ENCODE peak calls at places on chromosomes 7 and 10, in six cellular contexts. One of them, this sample, is unnamed.

GRCh38 chr7:36154255-36155212 is 1.5 kb downstream of the EEPD1 start:
- DNase-seq in body of pancreas: no peak
- DNase-seq in ovary: peak
- DNase-seq in suprapubic skin: no peak
- DNase-seq in lower lobe of right lung: peak
- DNase-seq in heart right ventricle: no peak
- DNase-seq in this sample: no peak

GRCh38 chr7:29987821-29988317 is 1.7 kb downstream of the SCRN1 start:
- DNase-seq in body of pancreas: peak
- DNase-seq in heart right ventricle: no peak
- DNase-seq in ovary: peak
- DNase-seq in lower lobe of right lung: no peak
- DNase-seq in suprapubic skin: no peak
- DNase-seq in this sample: no peak

GRCh38 chr10:117318909-117319308 is 56.3 kb downstream of the PDZD8 start:
- DNase-seq in heart right ventricle: no peak
- DNase-seq in suprapubic skin: no peak
- DNase-seq in lower lobe of right lung: no peak
- DNase-seq in body of pancreas: no peak
- DNase-seq in ovary: no peak
- DNase-seq in this sample: no peak

GRCh38 chr10:29627201-29628105 is 7.3 kb downstream of the SVIL start:
- DNase-seq in ovary: no peak
- DNase-seq in suprapubic skin: no peak
- DNase-seq in heart right ventricle: no peak
- DNase-seq in lower lobe of right lung: no peak
- DNase-seq in body of pancreas: no peak
- DNase-seq in this sample: no peak

GRCh38 chr10:102651455-102652169 is 7.3 kb downstream of the TRIM8 start:
- DNase-seq in body of pancreas: no peak
- DNase-seq in lower lobe of right lung: no peak
- DNase-seq in ovary: no peak
- DNase-seq in suprapubic skin: no peak
- DNase-seq in heart right ventricle: no peak
- DNase-seq in this sample: no peak

GRCh38 chr7:30852360-30852709 is 59.3 kb upstream of the AQP1 start:
- DNase-seq in suprapubic skin: no peak
- DNase-seq in lower lobe of right lung: no peak
- DNase-seq in ovary: no peak
- DNase-seq in heart right ventricle: no peak
- DNase-seq in body of pancreas: no peak
- DNase-seq in this sample: no peak

GRCh38 chr7:158646766-158647474 is 57.7 kb downstream of the NCAPG2 start:
- DNase-seq in body of pancreas: peak
- DNase-seq in suprapubic skin: no peak
- DNase-seq in heart right ventricle: no peak
- DNase-seq in ovary: no peak
- DNase-seq in lower lobe of right lung: no peak
- DNase-seq in this sample: no peak

GRCh38 chr10:91424016-91424415 is 13.9 kb downstream of the HECTD2 start:
- DNase-seq in ovary: no peak
- DNase-seq in suprapubic skin: no peak
- DNase-seq in heart right ventricle: no peak
- DNase-seq in lower lobe of right lung: no peak
- DNase-seq in body of pancreas: no peak
- DNase-seq in this sample: no peak

GRCh38 chr10:90857635-90858488 is at the start of gene HTR7:
- DNase-seq in lower lobe of right lung: peak
- DNase-seq in body of pancreas: peak
- DNase-seq in suprapubic skin: no peak
- DNase-seq in heart right ventricle: peak
- DNase-seq in ovary: peak
- DNase-seq in this sample: no peak

GRCh38 chr10:4704034-4704545 is 121.9 kb upstream of the AKR1E2 start:
- DNase-seq in heart right ventricle: peak
- DNase-seq in lower lobe of right lung: no peak
- DNase-seq in ovary: no peak
- DNase-seq in suprapubic skin: no peak
- DNase-seq in body of pancreas: peak
- DNase-seq in this sample: no peak

GRCh38 chr7:143147070-143147469 is 15.2 kb downstream of the PIP start:
- DNase-seq in suprapubic skin: no peak
- DNase-seq in lower lobe of right lung: no peak
- DNase-seq in heart right ventricle: no peak
- DNase-seq in ovary: no peak
- DNase-seq in body of pancreas: no peak
- DNase-seq in this sample: no peak

GRCh38 chr10:3217301-3217700 is 44.7 kb upstream of the PITRM1 start:
- DNase-seq in heart right ventricle: no peak
- DNase-seq in lower lobe of right lung: no peak
- DNase-seq in suprapubic skin: no peak
- DNase-seq in ovary: no peak
- DNase-seq in body of pancreas: no peak
- DNase-seq in this sample: no peak

DNA sequence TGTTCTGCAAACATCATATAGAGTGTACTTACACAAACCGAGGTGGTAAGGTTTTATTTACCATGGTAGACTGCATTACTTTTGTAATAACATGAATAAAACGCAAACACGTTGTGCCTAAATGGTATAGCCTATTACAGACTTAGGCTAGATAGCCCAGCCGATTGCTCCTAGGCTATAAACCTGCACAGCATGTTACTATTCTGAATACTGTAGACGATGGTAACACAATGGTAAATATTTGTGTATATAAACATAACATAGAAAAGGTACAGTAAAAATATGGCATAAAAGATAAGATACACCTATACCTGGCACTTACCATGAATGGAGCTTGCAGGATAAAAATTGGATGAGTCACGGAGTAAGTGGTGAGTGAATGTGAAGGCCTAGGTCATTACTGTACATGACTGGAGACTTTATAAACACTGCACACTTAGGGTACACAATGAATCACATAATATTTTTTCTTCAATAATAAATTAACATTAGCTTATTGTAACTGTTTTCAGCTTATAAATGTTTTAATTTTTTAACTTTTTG is 16.3 kb downstream of the AKR1D1 start:
- DNase-seq in heart right ventricle: no peak
- DNase-seq in suprapubic skin: no peak
- DNase-seq in body of pancreas: no peak
- DNase-seq in lower lobe of right lung: no peak
- DNase-seq in ovary: no peak
- DNase-seq in this sample: no peak
- H3K27ac ChIP-seq in heart right ventricle: no peak
- H3K27ac ChIP-seq in suprapubic skin: no peak
- H3K27ac ChIP-seq in body of pancreas: no peak
- H3K27ac ChIP-seq in lower lobe of right lung: no peak
- H3K27ac ChIP-seq in ovary: no peak
- H3K27ac ChIP-seq in this sample: no peak

GRCh38 chr10:97428572-97428981 is 2.6 kb downstream of the PGAM1 start:
- DNase-seq in lower lobe of right lung: no peak
- DNase-seq in body of pancreas: no peak
- DNase-seq in ovary: no peak
- DNase-seq in heart right ventricle: no peak
- DNase-seq in suprapubic skin: no peak
- DNase-seq in this sample: no peak
- H3K27ac ChIP-seq in lower lobe of right lung: peak
- H3K27ac ChIP-seq in body of pancreas: no peak
- H3K27ac ChIP-seq in ovary: no peak
- H3K27ac ChIP-seq in heart right ventricle: no peak
- H3K27ac ChIP-seq in suprapubic skin: peak
- H3K27ac ChIP-seq in this sample: no peak

GRCh38 chr10:22621726-22622125 is 92.7 kb downstream of the PIP4K2A start:
- DNase-seq in ovary: no peak
- DNase-seq in heart right ventricle: no peak
- DNase-seq in suprapubic skin: no peak
- DNase-seq in lower lobe of right lung: no peak
- DNase-seq in body of pancreas: no peak
- DNase-seq in this sample: no peak

GRCh38 chr10:22622242-22622806 is 92.1 kb downstream of the PIP4K2A start:
- DNase-seq in suprapubic skin: no peak
- DNase-seq in ovary: no peak
- DNase-seq in heart right ventricle: no peak
- DNase-seq in body of pancreas: no peak
- DNase-seq in lower lobe of right lung: no peak
- DNase-seq in this sample: no peak

GRCh38 chr10:22619111-22619510 is 95.3 kb downstream of the PIP4K2A start:
- DNase-seq in heart right ventricle: no peak
- DNase-seq in suprapubic skin: no peak
- DNase-seq in lower lobe of right lung: no peak
- DNase-seq in body of pancreas: no peak
- DNase-seq in ovary: no peak
- DNase-seq in this sample: no peak

GRCh38 chr10:22620140-22620857 is 94.1 kb downstream of the PIP4K2A start:
- DNase-seq in suprapubic skin: peak
- DNase-seq in lower lobe of right lung: peak
- DNase-seq in ovary: peak
- DNase-seq in heart right ventricle: peak
- DNase-seq in body of pancreas: peak
- DNase-seq in this sample: peak

GRCh38 chr10:22620929-22621328 is 93.4 kb downstream of the PIP4K2A start:
- DNase-seq in ovary: no peak
- DNase-seq in body of pancreas: no peak
- DNase-seq in suprapubic skin: no peak
- DNase-seq in heart right ventricle: no peak
- DNase-seq in lower lobe of right lung: no peak
- DNase-seq in this sample: no peak
- H3K27ac ChIP-seq in ovary: no peak
- H3K27ac ChIP-seq in body of pancreas: peak
- H3K27ac ChIP-seq in suprapubic skin: no peak
- H3K27ac ChIP-seq in heart right ventricle: peak
- H3K27ac ChIP-seq in lower lobe of right lung: no peak
- H3K27ac ChIP-seq in this sample: peak

DNA sequence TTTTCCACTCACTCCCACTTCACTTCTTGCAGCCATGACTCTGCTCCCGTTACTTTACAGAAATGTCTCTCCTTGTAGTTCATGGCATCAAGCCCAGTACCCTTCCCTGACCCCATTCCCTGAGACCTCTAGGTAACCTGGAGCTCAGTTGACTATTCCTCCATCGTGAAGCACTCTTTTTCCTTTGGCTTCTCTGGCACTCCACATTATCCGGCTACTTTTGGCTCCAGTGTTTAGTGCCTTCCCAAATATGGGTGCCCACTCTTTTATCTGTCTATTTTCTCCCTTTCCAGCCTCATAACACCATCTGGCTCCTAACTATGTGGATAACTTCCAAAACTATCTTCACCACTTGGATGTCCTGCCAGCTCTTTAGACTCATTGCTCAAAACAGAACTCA is 744.7 kb upstream of the GALNT17 start:
- DNase-seq in body of pancreas: no peak
- DNase-seq in ovary: no peak
- DNase-seq in suprapubic skin: no peak
- DNase-seq in lower lobe of right lung: no peak
- DNase-seq in heart right ventricle: no peak
- DNase-seq in this sample: no peak
- H3K27ac ChIP-seq in body of pancreas: no peak
- H3K27ac ChIP-seq in ovary: no peak
- H3K27ac ChIP-seq in suprapubic skin: no peak
- H3K27ac ChIP-seq in lower lobe of right lung: no peak
- H3K27ac ChIP-seq in heart right ventricle: no peak
- H3K27ac ChIP-seq in this sample: no peak

GRCh38 chr10:71970869-71971268 is 6.7 kb downstream of the CHST3 start:
- DNase-seq in body of pancreas: no peak
- DNase-seq in ovary: no peak
- DNase-seq in heart right ventricle: no peak
- DNase-seq in lower lobe of right lung: no peak
- DNase-seq in suprapubic skin: no peak
- DNase-seq in this sample: no peak
- H3K27ac ChIP-seq in body of pancreas: peak
- H3K27ac ChIP-seq in ovary: peak
- H3K27ac ChIP-seq in heart right ventricle: no peak
- H3K27ac ChIP-seq in lower lobe of right lung: no peak
- H3K27ac ChIP-seq in suprapubic skin: peak
- H3K27ac ChIP-seq in this sample: peak